ENCODE peak calls at places on chromosome 6, in seven cellular contexts. One of them, this sample, is unnamed.

GRCh38 chr6:145823322-145823944 is 8.8 kb upstream of the FBXO30 start:
- DNase-seq in neural crest cell: no peak
- DNase-seq in upper lobe of left lung: no peak
- DNase-seq in RWPE1: no peak
- DNase-seq in natural killer cell: no peak
- DNase-seq in hepatocyte: no peak
- DNase-seq in lower leg skin: no peak
- DNase-seq in this sample: no peak

GRCh38 chr6:145148392-145149175 is 586.7 kb downstream of the EPM2A start:
- DNase-seq in neural crest cell: no peak
- DNase-seq in upper lobe of left lung: no peak
- DNase-seq in RWPE1: peak; percentile 79
- DNase-seq in natural killer cell: no peak
- DNase-seq in hepatocyte: peak; percentile 70
- DNase-seq in lower leg skin: no peak
- DNase-seq in this sample: peak; percentile 63

GRCh38 chr6:46263709-46264091 is 92.9 kb upstream of the ENPP5 start:
- DNase-seq in neural crest cell: no peak
- DNase-seq in upper lobe of left lung: no peak
- DNase-seq in RWPE1: peak; percentile 7
- DNase-seq in natural killer cell: no peak
- DNase-seq in hepatocyte: peak; percentile 13
- DNase-seq in lower leg skin: no peak
- DNase-seq in this sample: no peak

GRCh38 chr6:41706876-41707564 is 28.4 kb downstream of the TFEB start:
- DNase-seq in neural crest cell: no peak
- DNase-seq in upper lobe of left lung: no peak
- DNase-seq in RWPE1: no peak
- DNase-seq in natural killer cell: no peak
- DNase-seq in hepatocyte: peak; percentile 58
- DNase-seq in lower leg skin: peak; percentile 61
- DNase-seq in this sample: no peak

GRCh38 chr6:45026003-45026516 is 302.1 kb upstream of the RUNX2 start:
- DNase-seq in neural crest cell: no peak
- DNase-seq in upper lobe of left lung: no peak
- DNase-seq in RWPE1: no peak
- DNase-seq in natural killer cell: no peak
- DNase-seq in hepatocyte: no peak
- DNase-seq in lower leg skin: no peak
- DNase-seq in this sample: no peak

GRCh38 chr6:18530201-18530600 is 143.1 kb downstream of the RNF144B start:
- DNase-seq in neural crest cell: no peak
- DNase-seq in upper lobe of left lung: no peak
- DNase-seq in RWPE1: no peak
- DNase-seq in natural killer cell: no peak
- DNase-seq in hepatocyte: no peak
- DNase-seq in lower leg skin: no peak
- DNase-seq in this sample: no peak

GRCh38 chr6:75691012-75691411 is 58.0 kb upstream of the MYO6 start:
- DNase-seq in neural crest cell: no peak
- DNase-seq in upper lobe of left lung: no peak
- DNase-seq in RWPE1: no peak
- DNase-seq in natural killer cell: no peak
- DNase-seq in hepatocyte: no peak
- DNase-seq in lower leg skin: no peak
- DNase-seq in this sample: no peak

GRCh38 chr6:93784794-93785757 is 365.7 kb upstream of the EPHA7 start:
- DNase-seq in neural crest cell: no peak
- DNase-seq in upper lobe of left lung: no peak
- DNase-seq in RWPE1: no peak
- DNase-seq in natural killer cell: no peak
- DNase-seq in hepatocyte: no peak
- DNase-seq in lower leg skin: peak; percentile 48
- DNase-seq in this sample: no peak

GRCh38 chr6:56758120-56758519 is 115.4 kb upstream of the DST start:
- DNase-seq in neural crest cell: no peak
- DNase-seq in upper lobe of left lung: no peak
- DNase-seq in RWPE1: no peak
- DNase-seq in natural killer cell: no peak
- DNase-seq in hepatocyte: no peak
- DNase-seq in lower leg skin: no peak
- DNase-seq in this sample: no peak

GRCh38 chr6:13383280-13384163 is 55.2 kb upstream of the TBC1D7 start:
- DNase-seq in neural crest cell: no peak
- DNase-seq in upper lobe of left lung: no peak
- DNase-seq in RWPE1: no peak
- DNase-seq in natural killer cell: peak; percentile 45
- DNase-seq in hepatocyte: no peak
- DNase-seq in lower leg skin: no peak
- DNase-seq in this sample: peak; percentile 32
- TF ChIP-seq CTCF in neural crest cell: no peak
- TF ChIP-seq CTCF in upper lobe of left lung: no peak
- TF ChIP-seq CTCF in RWPE1: no peak
- TF ChIP-seq CTCF in natural killer cell: no peak
- TF ChIP-seq CTCF in hepatocyte: peak; percentile 12
- TF ChIP-seq CTCF in lower leg skin: no peak
- TF ChIP-seq CTCF in this sample: no peak

DNA sequence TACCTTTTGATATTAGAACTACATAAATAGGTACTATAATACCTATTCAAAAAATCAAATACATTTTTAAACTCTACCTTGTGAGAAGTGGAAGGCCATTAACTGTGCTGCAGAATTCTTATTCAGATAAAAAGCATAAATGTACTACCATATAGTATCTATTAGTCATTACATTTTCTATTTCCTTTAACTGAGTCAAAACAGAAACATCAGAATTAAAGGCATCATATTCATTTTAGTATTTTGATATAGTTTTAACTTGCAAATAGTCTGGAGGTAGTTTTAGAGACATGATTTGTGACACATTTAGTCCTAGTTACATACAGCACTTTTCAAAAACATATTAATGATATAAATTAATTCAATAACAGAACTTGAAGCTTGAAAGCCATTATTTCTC is 39.9 kb upstream of the TAB2 start:
- DNase-seq in neural crest cell: no peak
- DNase-seq in upper lobe of left lung: no peak
- DNase-seq in RWPE1: no peak
- DNase-seq in natural killer cell: no peak
- DNase-seq in hepatocyte: no peak
- DNase-seq in lower leg skin: no peak
- DNase-seq in this sample: no peak
- TF ChIP-seq CTCF in neural crest cell: no peak
- TF ChIP-seq CTCF in upper lobe of left lung: no peak
- TF ChIP-seq CTCF in RWPE1: no peak
- TF ChIP-seq CTCF in natural killer cell: no peak
- TF ChIP-seq CTCF in hepatocyte: no peak
- TF ChIP-seq CTCF in lower leg skin: no peak
- TF ChIP-seq CTCF in this sample: no peak

GRCh38 chr6:6557871-6558270 is 30.6 kb upstream of the LY86 start:
- DNase-seq in neural crest cell: no peak
- DNase-seq in upper lobe of left lung: no peak
- DNase-seq in RWPE1: peak; percentile 70
- DNase-seq in natural killer cell: no peak
- DNase-seq in hepatocyte: no peak
- DNase-seq in lower leg skin: no peak
- DNase-seq in this sample: no peak

GRCh38 chr6:6557504-6557839 is 31.0 kb upstream of the LY86 start:
- DNase-seq in neural crest cell: no peak
- DNase-seq in upper lobe of left lung: no peak
- DNase-seq in RWPE1: no peak
- DNase-seq in natural killer cell: no peak
- DNase-seq in hepatocyte: no peak
- DNase-seq in lower leg skin: no peak
- DNase-seq in this sample: no peak

GRCh38 chr6:6559994-6560393 is 28.5 kb upstream of the LY86 start:
- DNase-seq in neural crest cell: no peak
- DNase-seq in upper lobe of left lung: no peak
- DNase-seq in RWPE1: no peak
- DNase-seq in natural killer cell: no peak
- DNase-seq in hepatocyte: no peak
- DNase-seq in lower leg skin: no peak
- DNase-seq in this sample: no peak

GRCh38 chr6:6556162-6556737 is 32.3 kb upstream of the LY86 start:
- DNase-seq in neural crest cell: no peak
- DNase-seq in upper lobe of left lung: no peak
- DNase-seq in RWPE1: no peak
- DNase-seq in natural killer cell: no peak
- DNase-seq in hepatocyte: no peak
- DNase-seq in lower leg skin: no peak
- DNase-seq in this sample: no peak

DNA sequence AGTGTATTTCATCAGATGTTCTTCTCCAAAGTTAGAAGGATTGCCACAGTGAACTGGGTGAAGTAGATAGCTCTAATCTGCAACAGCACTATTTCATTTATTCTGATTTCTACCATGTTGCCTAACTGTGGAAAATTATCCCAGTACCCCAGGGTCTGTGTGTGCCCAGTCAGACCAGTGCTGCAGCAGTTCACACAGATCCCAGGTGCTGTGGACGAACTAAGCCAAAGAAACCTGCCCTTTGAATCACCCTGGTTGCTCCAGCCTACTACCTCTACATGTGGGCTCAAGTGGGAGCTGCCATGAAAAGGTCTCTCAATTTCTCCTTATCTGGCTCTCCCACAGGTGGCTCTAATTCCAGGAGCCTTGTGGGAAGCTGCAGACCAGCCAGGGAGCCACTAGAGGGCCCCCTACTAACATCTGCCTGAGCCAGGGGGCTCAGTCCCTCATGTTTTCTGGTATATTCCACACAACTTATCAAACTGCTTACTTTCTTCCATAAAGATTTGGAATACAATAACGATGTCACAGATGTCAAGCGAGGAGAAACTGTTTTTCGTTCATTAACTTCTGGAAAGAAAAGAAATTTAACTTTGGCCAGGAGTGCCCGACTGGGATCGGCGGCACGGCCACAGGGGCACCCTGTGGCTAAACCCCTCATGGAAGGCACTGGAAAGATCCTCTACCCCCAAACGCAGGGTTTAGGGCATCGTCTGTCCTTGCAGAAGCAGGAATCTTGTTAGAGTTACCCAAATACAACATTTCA is 31.6 kb upstream of the LY86 start:
- DNase-seq in neural crest cell: peak; percentile 48
- DNase-seq in upper lobe of left lung: peak; percentile 37
- DNase-seq in RWPE1: peak; percentile 59
- DNase-seq in natural killer cell: no peak
- DNase-seq in hepatocyte: peak; percentile 74
- DNase-seq in lower leg skin: no peak
- DNase-seq in this sample: peak; percentile 51
- TF ChIP-seq CTCF in neural crest cell: peak; percentile 89
- TF ChIP-seq CTCF in upper lobe of left lung: peak; percentile 51
- TF ChIP-seq CTCF in RWPE1: peak; percentile 69
- TF ChIP-seq CTCF in natural killer cell: peak; percentile 69
- TF ChIP-seq CTCF in hepatocyte: peak; percentile 87
- TF ChIP-seq CTCF in lower leg skin: no peak
- TF ChIP-seq CTCF in this sample: peak; percentile 18

DNA sequence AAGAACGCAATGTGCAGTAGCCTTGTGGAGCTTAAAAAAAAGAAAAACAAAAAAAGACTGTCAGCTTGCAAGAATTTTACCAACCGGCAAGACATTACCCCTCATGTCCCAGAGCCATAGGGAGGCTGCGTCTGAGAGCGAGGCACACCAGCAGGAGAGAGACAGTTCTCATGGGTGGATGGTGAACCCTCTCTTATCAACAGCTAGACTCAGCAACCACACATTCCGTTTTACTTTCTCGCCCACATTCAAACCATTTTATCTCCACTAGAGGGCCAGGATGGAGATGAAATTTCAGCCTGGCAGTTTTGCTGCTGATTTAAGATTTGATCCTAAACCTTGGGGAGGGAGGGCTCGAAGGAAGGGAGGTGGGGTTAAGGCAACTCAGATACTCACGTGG is 247.0 kb downstream of the ATXN1 start:
- DNase-seq in neural crest cell: peak; percentile 7
- DNase-seq in upper lobe of left lung: no peak
- DNase-seq in RWPE1: peak; percentile 33
- DNase-seq in natural killer cell: no peak
- DNase-seq in hepatocyte: peak; percentile 36
- DNase-seq in lower leg skin: no peak
- DNase-seq in this sample: peak; percentile 6
- TF ChIP-seq CTCF in neural crest cell: peak; percentile 65
- TF ChIP-seq CTCF in upper lobe of left lung: no peak
- TF ChIP-seq CTCF in RWPE1: peak; percentile 37
- TF ChIP-seq CTCF in natural killer cell: peak; percentile 50
- TF ChIP-seq CTCF in hepatocyte: peak; percentile 55
- TF ChIP-seq CTCF in lower leg skin: no peak
- TF ChIP-seq CTCF in this sample: peak; percentile 47

GRCh38 chr6:168201383-168201782 is 118.2 kb downstream of the DACT2 start:
- DNase-seq in neural crest cell: no peak
- DNase-seq in upper lobe of left lung: no peak
- DNase-seq in RWPE1: no peak
- DNase-seq in natural killer cell: no peak
- DNase-seq in hepatocyte: peak; percentile 54
- DNase-seq in lower leg skin: no peak
- DNase-seq in this sample: peak; percentile 30
- TF ChIP-seq CTCF in neural crest cell: peak; percentile 48
- TF ChIP-seq CTCF in upper lobe of left lung: no peak
- TF ChIP-seq CTCF in RWPE1: no peak
- TF ChIP-seq CTCF in natural killer cell: no peak
- TF ChIP-seq CTCF in hepatocyte: peak; percentile 40
- TF ChIP-seq CTCF in lower leg skin: no peak
- TF ChIP-seq CTCF in this sample: peak; percentile 42

GRCh38 chr6:43120938-43121913 is 45.1 kb downstream of the PTK7 start:
- DNase-seq in neural crest cell: no peak
- DNase-seq in upper lobe of left lung: no peak
- DNase-seq in RWPE1: peak; percentile 80
- DNase-seq in natural killer cell: no peak
- DNase-seq in hepatocyte: peak; percentile 87
- DNase-seq in lower leg skin: peak; percentile 70
- DNase-seq in this sample: no peak
- TF ChIP-seq CTCF in neural crest cell: no peak
- TF ChIP-seq CTCF in upper lobe of left lung: no peak
- TF ChIP-seq CTCF in RWPE1: no peak
- TF ChIP-seq CTCF in natural killer cell: no peak
- TF ChIP-seq CTCF in hepatocyte: no peak
- TF ChIP-seq CTCF in lower leg skin: no peak
- TF ChIP-seq CTCF in this sample: no peak

GRCh38 chr6:78835817-78836216 is 31.5 kb upstream of the IRAK1BP1 start:
- DNase-seq in neural crest cell: no peak
- DNase-seq in upper lobe of left lung: no peak
- DNase-seq in RWPE1: peak; percentile 20
- DNase-seq in natural killer cell: no peak
- DNase-seq in hepatocyte: no peak
- DNase-seq in lower leg skin: no peak
- DNase-seq in this sample: no peak
- TF ChIP-seq CTCF in neural crest cell: peak; percentile 51
- TF ChIP-seq CTCF in upper lobe of left lung: no peak
- TF ChIP-seq CTCF in RWPE1: no peak
- TF ChIP-seq CTCF in natural killer cell: no peak
- TF ChIP-seq CTCF in hepatocyte: peak; percentile 40
- TF ChIP-seq CTCF in lower leg skin: no peak
- TF ChIP-seq CTCF in this sample: no peak

GRCh38 chr6:72410769-72411168 is 211.1 kb upstream of the KCNQ5 start:
- DNase-seq in neural crest cell: no peak
- DNase-seq in upper lobe of left lung: no peak
- DNase-seq in RWPE1: no peak
- DNase-seq in natural killer cell: no peak
- DNase-seq in hepatocyte: no peak
- DNase-seq in lower leg skin: no peak
- DNase-seq in this sample: no peak
- TF ChIP-seq CTCF in neural crest cell: no peak
- TF ChIP-seq CTCF in upper lobe of left lung: no peak
- TF ChIP-seq CTCF in RWPE1: no peak
- TF ChIP-seq CTCF in natural killer cell: no peak
- TF ChIP-seq CTCF in hepatocyte: no peak
- TF ChIP-seq CTCF in lower leg skin: no peak
- TF ChIP-seq CTCF in this sample: no peak